ENCODE peak calls at places on chromosomes 13 and 19, in seven cellular contexts. C is body of pancreas, K is GM23338, A is colonic mucosa, U is AG04450, S is uterus, Z is neural progenitor cell. W is an unnamed sample.

GRCh38 chr13:33058816-33059215 is 42.6 kb downstream of the KL start:
- DNase-seq in C (no peak), K (no peak), A (no peak), U (no peak), S (no peak), Z (no peak), W (no peak)

GRCh38 chr19:9584073-9584833 is at the start of gene ZNF121:
- DNase-seq in C (peak; percentile 82), K (peak; percentile 97), A (peak; percentile 90), U (peak; percentile 34), S (peak; percentile 82), Z (peak; percentile 93), W (peak; percentile 80)

GRCh38 chr13:39105110-39105509 is 66.9 kb downstream of the NHLRC3 start:
- DNase-seq in C (no peak), K (no peak), A (peak; percentile 25), U (no peak), S (no peak), Z (no peak), W (no peak)

GRCh38 chr13:47679391-47679790 is 321.7 kb downstream of the SUCLA2 start:
- DNase-seq in C (no peak), K (no peak), A (no peak), U (no peak), S (no peak), Z (no peak), W (no peak)

GRCh38 chr19:55254625-55254977 is 4.2 kb downstream of the PPP6R1 start:
- DNase-seq in C (no peak), K (no peak), A (no peak), U (no peak), S (no peak), Z (no peak), W (no peak)

GRCh38 chr19:39247701-39248664 is 673 bp downstream of the IFNL4 start:
- DNase-seq in C (no peak), K (peak; percentile 60), A (no peak), U (no peak), S (no peak), Z (peak; percentile 67), W (no peak)

GRCh38 chr13:41505209-41505835 is 48.0 kb downstream of the RGCC start:
- DNase-seq in C (no peak), K (no peak), A (no peak), U (peak; percentile 91), S (no peak), Z (no peak), W (no peak)

GRCh38 chr13:33838567-33839131 is 20.7 kb downstream of the RFC3 start:
- DNase-seq in C (no peak), K (no peak), A (no peak), U (no peak), S (no peak), Z (no peak), W (no peak)

GRCh38 chr13:39538826-39539555 is 64.0 kb downstream of the LHFPL6 start:
- DNase-seq in C (no peak), K (no peak), A (no peak), U (peak; percentile 38), S (no peak), Z (no peak), W (no peak)

GRCh38 chr19:12272386-12272785 is 22.3 kb downstream of the ZNF44 start:
- DNase-seq in C (no peak), K (no peak), A (no peak), U (no peak), S (no peak), Z (no peak), W (no peak)
- TF ChIP-seq CTCF in C (no peak), K (no peak), A (no peak), U (no peak), S (no peak), Z (no peak), W (no peak)

GRCh38 chr13:59734393-59734792 is 429.3 kb downstream of the DIAPH3 start:
- DNase-seq in C (no peak), K (no peak), A (no peak), U (no peak), S (no peak), Z (peak; percentile 44), W (no peak)

GRCh38 chr13:59728896-59729545 is 434.7 kb downstream of the DIAPH3 start:
- DNase-seq in C (no peak), K (no peak), A (no peak), U (no peak), S (no peak), Z (no peak), W (no peak)

GRCh38 chr13:59730026-59730425 is 433.7 kb downstream of the DIAPH3 start:
- DNase-seq in C (no peak), K (no peak), A (no peak), U (no peak), S (no peak), Z (no peak), W (no peak)
- H3K27ac ChIP-seq in C (no peak overlapping the region), K (no peak overlapping the region), A (no peak overlapping the region), U (no peak overlapping the region), S (no peak overlapping the region), Z (no peak overlapping the region), W (no peak overlapping the region)

GRCh38 chr19:7515091-7515470 is 822 bp upstream of the ZNF358 start:
- DNase-seq in C (no peak), K (no peak), A (peak; percentile 45), U (no peak), S (no peak), Z (no peak), W (no peak)
- H3K4me3 ChIP-seq in C (no peak overlapping the region), K (peak overlapping the region; percentile 54), A (no peak overlapping the region), U (peak overlapping the region; percentile 67), S (peak overlapping the region; percentile 35), Z (no peak overlapping the region), W (no peak overlapping the region)

DNA sequence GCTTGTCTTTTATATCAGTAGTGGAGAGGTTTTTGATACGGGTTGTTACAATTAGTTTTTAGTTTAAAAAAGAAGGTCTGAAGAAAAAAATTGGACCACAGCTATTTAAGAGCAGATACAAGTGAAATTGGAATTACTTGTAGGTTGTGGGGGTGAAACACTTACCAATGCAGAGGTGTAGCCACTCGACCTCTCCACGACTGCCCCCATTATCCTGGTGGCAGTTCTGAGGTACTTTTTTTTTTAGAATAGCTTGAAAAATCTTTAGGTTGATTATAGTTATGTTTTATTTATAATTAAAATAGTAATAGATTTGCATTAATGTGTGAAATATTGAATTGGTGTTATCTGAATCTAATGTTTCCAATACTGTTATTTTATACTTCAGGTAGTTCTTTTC is 60.7 kb downstream of the PAN3 start:
- DNase-seq in C (no peak), K (peak; percentile 45), A (no peak), U (no peak), S (no peak), Z (no peak), W (no peak)
- TF ChIP-seq CTCF in C (no peak), K (peak; percentile 3), A (no peak), U (peak; percentile 8), S (no peak), Z (no peak), W (no peak)

GRCh38 chr13:19791953-19792537 is 9.3 kb upstream of the PSPC1 start:
- DNase-seq in C (no peak), K (peak; percentile 67), A (no peak), U (no peak), S (no peak), Z (peak; percentile 21), W (no peak)
- H3K27ac ChIP-seq in C (no peak overlapping the region), K (peak overlapping the region; percentile 45), A (no peak overlapping the region), U (no peak overlapping the region), S (no peak overlapping the region), Z (no peak overlapping the region), W (no peak overlapping the region)

DNA sequence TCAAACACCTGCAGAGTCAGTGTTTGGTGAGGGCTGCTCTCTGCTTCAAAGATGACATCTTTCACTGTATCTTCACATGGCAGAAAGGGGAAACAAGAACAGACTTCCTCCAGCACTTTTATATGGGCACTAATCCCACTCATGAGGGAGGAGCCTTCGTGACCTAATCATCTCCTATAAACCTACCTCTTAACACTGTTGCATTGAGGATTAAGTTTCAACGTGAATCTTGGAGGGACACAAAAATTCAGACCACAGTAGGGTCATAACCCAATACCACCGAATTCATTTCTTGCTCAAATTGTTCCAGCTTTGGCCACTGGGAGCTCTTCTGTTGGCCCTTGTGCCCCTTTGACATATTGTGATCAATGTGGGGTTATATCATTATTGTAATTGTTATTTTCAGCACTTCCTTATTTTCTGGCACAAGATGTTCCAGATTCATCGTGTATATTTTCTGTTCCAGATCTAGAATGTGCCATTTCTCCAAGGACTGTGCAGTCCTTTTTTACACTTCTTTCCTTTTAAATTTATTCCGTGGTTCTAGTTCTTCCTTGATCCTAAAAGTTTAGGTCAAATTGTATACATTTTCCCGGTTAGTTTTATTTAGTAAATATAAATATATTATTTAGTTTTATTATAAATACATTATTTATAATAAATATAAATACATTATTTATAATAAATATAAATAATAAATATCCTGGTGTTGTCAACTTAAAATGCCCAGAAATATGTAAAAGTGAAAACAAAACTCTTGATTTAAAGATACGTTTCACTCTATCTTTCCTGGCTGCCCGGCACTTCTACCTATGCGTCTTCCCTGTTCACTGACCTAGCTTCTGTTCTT is 35.5 kb upstream of the IGFL4 start:
- DNase-seq in C (no peak), K (peak; percentile 13), A (no peak), U (no peak), S (no peak), Z (no peak), W (no peak)
- H3K4me3 ChIP-seq in C (no peak overlapping the region), K (peak overlapping the region; percentile 70), A (no peak overlapping the region), U (no peak overlapping the region), S (no peak overlapping the region), Z (peak overlapping the region; percentile 63), W (no peak overlapping the region)

DNA sequence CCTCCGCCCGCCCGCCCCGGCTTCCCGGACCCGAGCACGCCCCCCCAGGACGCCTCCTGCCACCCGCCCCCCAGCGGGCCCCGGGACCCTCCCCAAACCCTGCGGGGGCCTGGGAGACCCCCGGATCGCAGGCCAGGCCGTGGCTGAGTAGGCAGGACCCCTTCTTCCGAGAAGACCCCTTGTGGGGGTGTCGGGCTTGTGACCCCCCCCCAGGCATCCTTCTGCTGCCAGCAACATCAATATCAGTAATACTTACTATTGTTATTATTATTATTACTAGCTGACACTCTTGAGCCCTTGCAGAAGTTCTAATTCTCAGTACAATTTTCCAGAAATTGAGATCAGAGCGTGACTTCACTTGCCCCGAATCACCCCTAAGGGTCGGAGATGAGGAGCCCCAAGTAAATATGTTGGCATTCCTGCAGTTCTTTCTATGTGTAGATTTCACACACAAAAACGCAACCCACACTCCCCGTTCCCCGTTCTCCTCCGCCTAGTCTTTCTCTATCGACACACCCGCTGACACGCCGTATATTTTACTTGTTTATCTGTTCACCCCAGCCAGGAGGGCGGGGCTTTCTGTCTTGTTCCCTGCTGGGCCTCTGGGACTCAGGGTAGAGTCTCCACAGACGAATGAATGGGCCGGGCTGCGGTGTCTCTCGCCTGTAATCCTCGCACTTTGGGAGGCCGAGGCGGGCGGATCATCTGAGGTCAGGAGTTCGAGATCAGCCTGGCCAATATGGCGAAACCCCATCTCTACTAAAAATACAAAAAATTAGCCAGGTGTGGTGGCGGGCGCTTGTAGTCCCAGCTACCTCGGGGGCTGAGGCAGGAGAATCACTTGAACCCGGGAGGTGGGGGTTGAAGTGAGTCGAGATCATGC is 14.7 kb downstream of the TLE5 start:
- DNase-seq in C (peak; percentile 88), K (peak; percentile 92), A (peak; percentile 95), U (peak; percentile 23), S (peak; percentile 91), Z (peak; percentile 92), W (no peak)
- TF ChIP-seq CTCF in C (no peak), K (no peak), A (no peak), U (no peak), S (no peak), Z (no peak), W (no peak)